ENCODE peak calls at places on chromosomes 4 and X, in four cellular contexts. H, V, F and M are unnamed samples.

GRCh38 chr4:24853142-24853541 is 57.8 kb downstream of the SOD3 start:
- DNase-seq in H (no peak), F (no peak), V (peak; percentile 47), M (peak; percentile 54)

GRCh38 chr4:28357985-28358384 is 1497.3 kb downstream of the STIM2 start:
- DNase-seq in V (no peak), F (no peak), H (no peak), M (no peak)

GRCh38 chr4:26345541-26345940 is 24.7 kb downstream of the RBPJ start:
- DNase-seq in H (no peak), V (no peak), F (no peak), M (no peak)

GRCh38 chr4:107094332-107094731 is 58.2 kb upstream of the DKK2 start:
- DNase-seq in V (peak; percentile 1), F (no peak), H (no peak), M (peak; percentile 50)

GRCh38 chr4:55609393-55609821 is 17.4 kb upstream of the PDCL2 start:
- DNase-seq in H (no peak), F (no peak), V (no peak), M (no peak)

GRCh38 chr4:82818974-82819662 is 20.5 kb upstream of the SCD5 start:
- DNase-seq in H (no peak), F (no peak), V (no peak), M (no peak)

GRCh38 chrX:67780694-67781109 is 236.9 kb downstream of the AR start:
- DNase-seq in H (no peak), V (no peak), F (no peak), M (peak; percentile 90)

GRCh38 chr4:150126201-150126879 is 48.1 kb downstream of the DCLK2 start:
- DNase-seq in H (no peak), F (no peak), V (no peak), M (no peak)

GRCh38 chr4:78923459-78924312 is 15.6 kb downstream of the PAQR3 start:
- DNase-seq in H (no peak), V (peak; percentile 25), F (peak; percentile 15), M (peak; percentile 8)

GRCh38 chrX:107710617-107711391 is 64.8 kb downstream of the TSC22D3 start:
- DNase-seq in V (peak; percentile 43), H (no peak), F (peak; percentile 50), M (peak; percentile 87)

GRCh38 chr4:35539404-35540055 is 704.8 kb downstream of the ARAP2 start:
- DNase-seq in V (no peak), F (no peak), H (no peak), M (no peak)

GRCh38 chr4:122914938-122915337 is 7.5 kb downstream of the NUDT6 start:
- DNase-seq in H (no peak), V (no peak), F (no peak), M (no peak)

DNA sequence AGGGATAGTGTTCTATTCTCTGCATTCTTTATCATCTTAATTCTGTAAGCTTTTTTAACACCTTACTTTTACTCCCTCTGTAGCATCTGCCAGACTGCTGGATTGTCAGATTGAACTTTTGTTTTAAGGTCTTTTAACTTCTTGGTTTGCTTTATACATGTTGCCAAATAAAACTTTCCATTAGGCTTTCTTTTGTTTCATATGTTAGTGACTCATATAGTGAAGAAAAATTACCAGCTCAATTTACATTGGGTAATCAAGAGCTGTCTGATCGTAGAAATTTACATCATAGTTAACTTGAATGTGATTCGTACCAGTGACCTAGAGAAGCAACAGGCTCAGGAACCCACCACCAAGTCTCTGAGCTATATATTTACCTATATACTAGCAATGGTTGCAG is 28.5 kb upstream of the KLHL4 start:
- DNase-seq in H (no peak), V (no peak), F (no peak), M (peak; percentile 47)
- TF ChIP-seq JUN in H (no peak), V (no peak), F (no peak), M (no peak)

DNA sequence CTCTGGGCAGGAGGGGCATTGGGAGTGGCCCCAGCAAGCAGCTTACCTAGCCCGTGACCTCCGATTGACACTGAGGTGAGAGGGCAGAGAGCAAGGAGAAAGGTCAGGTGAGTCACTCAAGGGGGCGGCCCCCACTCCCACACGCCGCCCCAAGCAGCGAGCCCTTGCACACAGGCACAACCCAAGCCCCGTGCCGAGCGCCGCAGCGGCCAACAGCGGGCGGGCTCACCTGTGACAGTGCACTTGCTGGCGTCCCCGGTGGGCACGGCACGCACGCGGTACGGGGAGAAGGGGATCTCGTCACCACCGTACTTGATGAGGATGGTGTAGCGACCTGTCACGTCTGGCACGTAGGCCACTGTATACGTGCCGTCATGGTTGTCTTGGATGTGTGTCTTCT is 17.2 kb downstream of the FLNA start:
- DNase-seq in F (no peak), V (no peak), H (no peak), M (no peak)
- TF ChIP-seq POLR2AphosphoS5 in F (no peak), V (no peak), H (peak; percentile 76), M (no peak)

GRCh38 chrX:41923925-41924693 is 755 bp upstream of the CASK start:
- DNase-seq in V (no peak), H (no peak), F (no peak), M (peak; percentile 46)
- TF ChIP-seq JUN in V (no peak), H (no peak), F (no peak), M (no peak)

DNA sequence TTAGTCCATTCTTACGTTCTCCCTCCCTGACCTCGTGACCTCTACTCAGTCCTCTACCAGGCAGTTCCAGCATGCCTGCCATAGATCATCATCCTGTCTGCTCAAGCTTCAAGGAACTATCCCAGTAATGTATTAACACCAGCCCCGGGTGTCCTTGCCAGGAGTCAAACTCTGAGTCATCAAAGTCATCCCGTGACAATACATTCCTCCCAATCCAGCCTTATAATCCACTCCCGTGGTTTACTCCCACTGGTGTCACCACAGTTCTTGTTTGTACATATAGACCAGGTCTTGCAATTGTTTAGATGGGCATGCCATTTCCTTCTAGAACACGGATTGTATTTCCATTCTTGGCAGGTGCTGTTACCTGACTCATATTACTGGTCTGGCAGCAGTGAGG is 68.7 kb upstream of the TAB3 start:
- DNase-seq in F (no peak), H (no peak), V (peak; percentile 20), M (no peak)
- TF ChIP-seq POLR2AphosphoS5 in F (no peak), H (no peak), V (no peak), M (no peak)